ENCODE peak calls at places on chromosomes 13 and 19, in six cellular contexts. C is naive thymus-derived CD4-positive, alpha-beta T cell; A is HCT116; T is memory B cell; L is stimulated activated CD4-positive, alpha-beta T cell treated with anti-CD3 and anti-CD28 coated beads, Interleukin-4, amount 100 ng/mL, for 4 hours; F is activated CD4-positive, alpha-beta T cell treated with anti-CD3 and anti-CD28 coated beads, Interleukin-2, amount 50 U/mL, for 1 hour. Q is an unnamed sample.

GRCh38 chr13:46721054-46721453 is 75.9 kb downstream of the ESD start:
- DNase-seq in C (peak), A (peak), T (peak), L (peak), F (peak), Q (peak)

GRCh38 chr13:83853771-83854170 is 28.5 kb downstream of the SLITRK1 start:
- DNase-seq in C (no peak), A (no peak), T (no peak), L (no peak), F (no peak), Q (no peak)

GRCh38 chr19:1425102-1425842 is 12.9 kb upstream of the RPS15 start:
- DNase-seq in C (no peak), A (no peak), T (no peak), L (no peak), F (no peak), Q (no peak)

GRCh38 chr19:2624537-2625091 is 77.9 kb downstream of the GNG7 start:
- DNase-seq in C (no peak), A (no peak), T (peak), L (no peak), F (no peak), Q (no peak)

GRCh38 chr19:1066748-1067340 is at the start of gene ARHGAP45:
- DNase-seq in C (peak), A (no peak), T (peak), L (peak), F (peak), Q (no peak)

GRCh38 chr19:46413262-46414031 is at the start of gene CCDC8:
- DNase-seq in C (no peak), A (no peak), T (no peak), L (no peak), F (no peak), Q (no peak)

GRCh38 chr13:75633285-75633684 is 2.8 kb upstream of the LMO7 start:
- DNase-seq in C (no peak), A (no peak), T (no peak), L (no peak), F (no peak), Q (no peak)

GRCh38 chr13:46638262-46638661 is 85.3 kb downstream of the LRCH1 start:
- DNase-seq in C (no peak), A (no peak), T (no peak), L (no peak), F (no peak), Q (no peak)

GRCh38 chr13:50910483-50910805 is 853 bp downstream of the RNASEH2B start:
- DNase-seq in C (no peak), A (peak), T (no peak), L (no peak), F (no peak), Q (peak)

GRCh38 chr13:84118845-84119409 is 236.7 kb upstream of the SLITRK1 start:
- DNase-seq in C (no peak), A (no peak), T (no peak), L (no peak), F (no peak), Q (no peak)

GRCh38 chr13:93169980-93170379 is 56.6 kb upstream of the GPC6 start:
- DNase-seq in C (no peak), A (no peak), T (no peak), L (no peak), F (no peak), Q (no peak)

GRCh38 chr19:6065685-6066365 is 44.5 kb downstream of the RFX2 start:
- DNase-seq in C (no peak), A (no peak), T (no peak), L (peak), F (peak), Q (no peak)

GRCh38 chr19:14048439-14049153 is 13.3 kb downstream of the PALM3 start:
- DNase-seq in C (peak), A (no peak), T (peak), L (peak), F (peak), Q (peak)

GRCh38 chr19:3785938-3786824 is at the start of gene MATK:
- DNase-seq in C (no peak), A (no peak), T (no peak), L (peak), F (no peak), Q (no peak)

GRCh38 chr13:22461854-22462565 is 718.8 kb upstream of the SGCG start:
- DNase-seq in C (no peak), A (no peak), T (no peak), L (no peak), F (no peak), Q (no peak)

GRCh38 chr13:21232196-21232595 is 55.7 kb downstream of the MRPL57 start:
- DNase-seq in C (no peak), A (no peak), T (no peak), L (no peak), F (no peak), Q (no peak)

GRCh38 chr19:13275016-13275722 is 125.0 kb downstream of the IER2 start:
- DNase-seq in C (no peak), A (no peak), T (no peak), L (no peak), F (no peak), Q (no peak)

GRCh38 chr19:39356073-39356472 is 13.9 kb downstream of the SAMD4B start:
- DNase-seq in C (no peak), A (no peak), T (no peak), L (no peak), F (no peak), Q (no peak)

GRCh38 chr19:6471076-6471475 is 7.0 kb downstream of the CRB3 start:
- DNase-seq in C (no peak), A (no peak), T (no peak), L (no peak), F (no peak), Q (no peak)

GRCh38 chr19:51702103-51702753 is 9.1 kb downstream of the SPACA6 start:
- DNase-seq in C (peak), A (no peak), T (peak), L (peak), F (peak), Q (no peak)

GRCh38 chr13:44306401-44307192 is 67.0 kb upstream of the SERP2 start:
- DNase-seq in C (peak), A (peak), T (no peak), L (no peak), F (no peak), Q (peak)

GRCh38 chr13:113808058-113808834 is 49.2 kb downstream of the TMEM255B start:
- DNase-seq in C (no peak), A (no peak), T (no peak), L (no peak), F (no peak), Q (no peak)

GRCh38 chr19:33390908-33391630 is 17.6 kb downstream of the CEBPG start:
- DNase-seq in C (no peak), A (no peak), T (no peak), L (no peak), F (no peak), Q (no peak)

GRCh38 chr13:76816394-76816793 is 69.8 kb downstream of the KCTD12 start:
- DNase-seq in C (no peak), A (no peak), T (no peak), L (no peak), F (no peak), Q (no peak)

GRCh38 chr19:15378529-15379082 is 981 bp downstream of the AKAP8 start:
- DNase-seq in C (peak), A (no peak), T (peak), L (peak), F (peak), Q (no peak)

GRCh38 chr19:7478173-7478842 is 10.5 kb downstream of the PEX11G start:
- DNase-seq in C (no peak), A (no peak), T (no peak), L (no peak), F (no peak), Q (no peak)

GRCh38 chr19:53892981-53893325 is 11.0 kb downstream of the PRKCG start:
- DNase-seq in C (no peak), A (no peak), T (no peak), L (no peak), F (no peak), Q (no peak)

GRCh38 chr13:87671031-87671823 is at the start of gene SLITRK5:
- DNase-seq in C (peak), A (no peak), T (peak), L (peak), F (peak), Q (peak)

GRCh38 chr13:40452741-40453665 is 213.4 kb downstream of the FOXO1 start:
- DNase-seq in C (no peak), A (no peak), T (no peak), L (no peak), F (no peak), Q (no peak)

GRCh38 chr19:47650695-47651094 is 41.8 kb downstream of the BICRA start:
- DNase-seq in C (no peak), A (no peak), T (no peak), L (no peak), F (no peak), Q (no peak)

GRCh38 chr19:49801966-49802661 is 11.0 kb downstream of the FUZ start:
- DNase-seq in C (no peak), A (no peak), T (no peak), L (no peak), F (no peak), Q (peak)

GRCh38 chr19:55149078-55150003 is at the start of gene TNNT1:
- DNase-seq in C (no peak), A (no peak), T (no peak), L (no peak), F (no peak), Q (no peak)

GRCh38 chr13:94415484-94415883 is 64.0 kb downstream of the DCT start:
- DNase-seq in C (no peak), A (no peak), T (no peak), L (no peak), F (no peak), Q (no peak)

GRCh38 chr19:40235238-40236025 is 8.9 kb upstream of the CCNP start:
- DNase-seq in C (no peak), A (no peak), T (no peak), L (no peak), F (no peak), Q (no peak)

GRCh38 chr19:47357788-47358680 is 8.9 kb downstream of the DHX34 start:
- DNase-seq in C (no peak), A (no peak), T (no peak), L (no peak), F (no peak), Q (no peak)

GRCh38 chr13:104810242-104810641 is 1725.2 kb downstream of the EFNB2 start:
- DNase-seq in C (no peak), A (no peak), T (no peak), L (no peak), F (no peak), Q (no peak)